ENCODE peak calls at places on chromosomes 2 and 18, in seven cellular contexts. H is mesenteric fat pad; F is T-helper 2 cell; E is neural crest cell; J is activated naive CD4-positive, alpha-beta T cell treated with anti-CD3 and anti-CD28 coated beads for 36 hours; K is heart right ventricle; S is stimulated activated CD4-positive, alpha-beta T cell treated with anti-CD3 and anti-CD28 coated beads, Interleukin-1b, Interleukin-23, amount 100 ng/mL, for 4 hours. L is an unnamed sample.

GRCh38 chr2:66862871-66863650 is 428.1 kb downstream of the MEIS1 start:
- DNase-seq in J (no peak), F (no peak), K (no peak), E (no peak), S (no peak), H (no peak), L (no peak)

GRCh38 chr2:160345102-160345501 is 145.0 kb upstream of the ITGB6 start:
- DNase-seq in S (no peak), H (no peak), J (no peak), K (no peak), F (no peak), E (no peak), L (no peak)

GRCh38 chr18:79335833-79336360 is 59.8 kb upstream of the NFATC1 start:
- DNase-seq in S (no peak), H (no peak), F (no peak), J (no peak), E (no peak), K (no peak), L (no peak)

GRCh38 chr2:78145997-78146722 is 624.0 kb upstream of the LRRTM4 start:
- DNase-seq in S (no peak), H (no peak), J (no peak), K (no peak), E (no peak), F (no peak), L (no peak)

GRCh38 chr2:28250006-28250405 is 142.7 kb upstream of the FOSL2 start:
- DNase-seq in J (no peak), E (no peak), S (no peak), H (no peak), F (no peak), K (no peak), L (no peak)

GRCh38 chr2:54409752-54410151 is 46.4 kb upstream of the SPTBN1 start:
- DNase-seq in E (peak), J (no peak), F (no peak), H (no peak), S (no peak), K (no peak), L (no peak)

GRCh38 chr2:131590896-131591295 is 63.2 kb downstream of the CCDC74A start:
- DNase-seq in E (no peak), K (no peak), F (no peak), J (no peak), S (no peak), H (no peak), L (no peak)

GRCh38 chr2:62309465-62310091 is 113.7 kb downstream of the B3GNT2 start:
- DNase-seq in H (no peak), J (peak), E (no peak), K (no peak), F (peak), S (no peak), L (no peak)

L was measured in NCI-H446 treated with DMSO at 0.1 percent for 48 hours.